ENCODE peak calls at places on chromosomes 6 and 20, in six cellular contexts. S is NCI-H526, L is HL-60, K is colonic mucosa, H is SW480, O is NCI-H1092. P is an unnamed sample.

GRCh38 chr6:35729349-35729678 is 7.5 kb upstream of the ARMC12 start:
- DNase-seq in S (no peak), K (no peak), L (no peak), H (no peak), O (no peak), P (no peak)

GRCh38 chr6:9161731-9162130 is 726.4 kb upstream of the SLC35B3 start:
- DNase-seq in O (no peak), L (no peak), S (no peak), K (no peak), H (no peak), P (no peak)

GRCh38 chr20:62355527-62356142 is 11.5 kb downstream of the LAMA5 start:
- DNase-seq in K (no peak), O (no peak), S (no peak), L (no peak), H (peak; percentile 60), P (no peak)

GRCh38 chr6:39934060-39934757 is at the start of gene MOCS1:
- DNase-seq in K (peak; percentile 88), S (no peak), L (no peak), O (no peak), H (no peak), P (peak; percentile 82)

GRCh38 chr6:53647437-53648094 is 18.0 kb downstream of the KLHL31 start:
- DNase-seq in L (peak; percentile 65), S (no peak), O (no peak), H (no peak), K (no peak), P (peak; percentile 40)

GRCh38 chr6:117676577-117677218 is 1.4 kb downstream of the NUS1 start:
- DNase-seq in K (no peak), L (no peak), S (no peak), O (no peak), H (no peak), P (no peak)

GRCh38 chr20:44862286-44862685 is 23.2 kb upstream of the YWHAB start:
- DNase-seq in H (no peak), K (no peak), S (no peak), L (no peak), O (no peak), P (no peak)

GRCh38 chr6:43948527-43949450 is 178.5 kb downstream of the MRPL14 start:
- DNase-seq in H (no peak), S (no peak), O (no peak), L (no peak), K (no peak), P (no peak)

GRCh38 chr6:138386897-138387296 is 9.2 kb downstream of the SMIM28 start:
- DNase-seq in H (no peak), L (no peak), S (no peak), K (no peak), O (no peak), P (no peak)

GRCh38 chr6:37175332-37176267 is 5.6 kb downstream of the PIM1 start:
- DNase-seq in K (no peak), H (no peak), S (no peak), O (no peak), L (no peak), P (no peak)

GRCh38 chr6:39419607-39420006 is 97.1 kb upstream of the KCNK16 start:
- DNase-seq in S (no peak), O (no peak), H (no peak), L (no peak), K (no peak), P (peak; percentile 51)

GRCh38 chr6:154039231-154039842 is at the start of gene OPRM1:
- DNase-seq in O (no peak), K (no peak), H (no peak), S (no peak), L (peak; percentile 30), P (no peak)

GRCh38 chr6:122222761-122223160 is 176.7 kb upstream of the HSF2 start:
- DNase-seq in H (no peak), L (no peak), S (no peak), O (no peak), K (no peak), P (no peak)

GRCh38 chr20:63531686-63532448 is 5.3 kb downstream of the PTK6 start:
- DNase-seq in H (no peak), K (peak; percentile 21), S (no peak), O (no peak), L (no peak), P (no peak)

GRCh38 chr6:82909551-82909950 is 156.1 kb downstream of the UBE3D start:
- DNase-seq in S (no peak), H (no peak), O (no peak), L (no peak), K (no peak), P (no peak)

GRCh38 chr6:10416516-10416862 is 1.6 kb upstream of the TFAP2A start:
- DNase-seq in O (no peak), K (no peak), H (no peak), L (no peak), S (no peak), P (no peak)

GRCh38 chr20:61660559-61660958 is 405.1 kb downstream of the TAF4 start:
- DNase-seq in S (no peak), K (no peak), H (no peak), L (no peak), O (no peak), P (no peak)

GRCh38 chr20:22681591-22682248 is 97.3 kb upstream of the FOXA2 start:
- DNase-seq in O (no peak), K (no peak), H (no peak), S (no peak), L (no peak), P (peak; percentile 11)

GRCh38 chr20:21901470-21902275 is 196.2 kb downstream of the PAX1 start:
- DNase-seq in O (peak; percentile 20), S (no peak), K (peak; percentile 22), L (no peak), H (no peak), P (peak; percentile 53)

GRCh38 chr6:85390775-85391174 is 59.1 kb upstream of the NT5E start:
- DNase-seq in H (no peak), K (no peak), L (no peak), O (no peak), S (no peak), P (no peak)

GRCh38 chr6:20092071-20092566 is 120.2 kb downstream of the MBOAT1 start:
- DNase-seq in L (peak; percentile 32), K (no peak), O (peak; percentile 14), H (peak; percentile 28), S (peak; percentile 66), P (peak; percentile 83)

GRCh38 chr6:82251942-82252341 is 4.4 kb upstream of the IBTK start:
- DNase-seq in H (peak; percentile 27), L (peak; percentile 9), K (no peak), S (no peak), O (no peak), P (peak; percentile 64)

GRCh38 chr6:166671434-166672061 is 44.5 kb upstream of the RPS6KA2 start:
- DNase-seq in H (peak; percentile 39), O (no peak), K (no peak), L (no peak), S (no peak), P (no peak)

GRCh38 chr20:22827916-22828315 is 207.2 kb upstream of the SSTR4 start:
- DNase-seq in S (no peak), H (no peak), O (no peak), L (no peak), K (no peak), P (no peak)

GRCh38 chr20:14507711-14508110 is 170.3 kb upstream of the FLRT3 start:
- DNase-seq in O (no peak), L (no peak), K (no peak), S (no peak), H (no peak), P (no peak)

GRCh38 chr6:161079566-161080262 is 88.1 kb downstream of the MAP3K4 start:
- DNase-seq in L (no peak), H (no peak), O (no peak), S (no peak), K (no peak), P (no peak)

GRCh38 chr6:3026811-3027626 is 27.3 kb downstream of the NQO2 start:
- DNase-seq in H (no peak), O (no peak), K (no peak), L (no peak), S (no peak), P (peak; percentile 71)

GRCh38 chr6:137832110-137832509 is 34.9 kb upstream of the TNFAIP3 start:
- DNase-seq in L (no peak), K (no peak), S (no peak), O (no peak), H (peak; percentile 44), P (no peak)

GRCh38 chr6:82396964-82397761 is 33.5 kb downstream of the TPBG start:
- DNase-seq in L (no peak), S (no peak), H (peak; percentile 83), O (no peak), K (no peak), P (peak; percentile 38)

GRCh38 chr6:31246051-31246495 is 25.8 kb downstream of the HLA-C start:
- DNase-seq in L (no peak), H (peak; percentile 79), S (no peak), K (no peak), O (no peak), P (no peak)

GRCh38 chr20:9617062-9617461 is 102.7 kb downstream of the LAMP5 start:
- DNase-seq in L (peak; percentile 51), O (peak; percentile 42), S (peak; percentile 73), H (peak; percentile 78), K (peak; percentile 41), P (peak; percentile 62)

GRCh38 chr20:52305029-52305645 is 113.6 kb upstream of the ZFP64 start:
- DNase-seq in S (no peak), K (no peak), H (no peak), L (no peak), O (no peak), P (no peak)

GRCh38 chr6:93779086-93779858 is 359.9 kb upstream of the EPHA7 start:
- DNase-seq in S (no peak), O (no peak), H (no peak), L (no peak), K (peak; percentile 29), P (peak; percentile 67)

GRCh38 chr6:89941847-89942497 is 47.7 kb downstream of the GJA10 start:
- DNase-seq in S (no peak), O (no peak), L (no peak), K (no peak), H (no peak), P (no peak)

GRCh38 chr6:2733324-2733723 is 17.4 kb downstream of the MYLK4 start:
- DNase-seq in K (peak; percentile 31), O (no peak), L (peak; percentile 98), S (no peak), H (no peak), P (peak; percentile 85)

GRCh38 chr6:145206247-145206907 is 528.9 kb downstream of the EPM2A start:
- DNase-seq in O (no peak), K (no peak), H (no peak), L (no peak), S (no peak), P (no peak)

GRCh38 chr6:141531040-141531439 is 601.7 kb upstream of the GJE1 start:
- DNase-seq in O (no peak), L (no peak), S (no peak), K (no peak), H (no peak), P (no peak)